ENCODE peak calls at places on chromosomes 11 and 22, in ten cellular contexts. A is neural progenitor cell, C is colonic mucosa, T is H9, S is mesenchymal stem cell, N is HCT116, P is mammary epithelial cell, K is astrocyte, Z is IMR-90, Y is endodermal cell. J is an unnamed sample. For H3K4me1, the result is how much of the 10 kb centered on the place peaks cover.

GRCh38 chr22:35733742-35734516 is 16.3 kb downstream of the APOL5 start:
- DNase-seq in N (no peak), Z (no peak), A (no peak), K (no peak), P (no peak), Y (no peak), C (no peak), S (no peak), T (no peak), J (no peak)

GRCh38 chr11:130606781-130607511 is 158.5 kb downstream of the ADAMTS15 start:
- DNase-seq in N (no peak), S (no peak), A (no peak), T (no peak), C (no peak), Y (no peak), P (no peak), Z (peak), K (no peak), J (peak)

GRCh38 chr11:122398167-122398566 is 257.4 kb upstream of the UBASH3B start:
- DNase-seq in C (no peak), Y (no peak), S (no peak), A (no peak), Z (peak), T (no peak), K (peak), P (no peak), N (no peak), J (peak)

GRCh38 chr22:30459206-30460052 is 12.4 kb downstream of the SEC14L3 start:
- DNase-seq in S (peak), A (peak), T (no peak), P (peak), C (no peak), Y (peak), K (no peak), N (no peak), Z (peak), J (peak)

GRCh38 chr11:77269484-77270123 is 31.9 kb downstream of the GDPD4 start:
- DNase-seq in A (no peak), C (no peak), S (peak), T (no peak), P (peak), K (peak), N (no peak), Y (no peak), Z (peak), J (no peak)

GRCh38 chr11:1306186-1307162 is 3.0 kb downstream of the TOLLIP start:
- DNase-seq in N (no peak), P (no peak), S (no peak), T (peak), A (no peak), K (no peak), C (no peak), Z (no peak), Y (peak), J (no peak)

GRCh38 chr11:58902881-58903280 is 36.4 kb upstream of the GLYATL1 start:
- DNase-seq in A (no peak), P (no peak), S (no peak), T (no peak), C (no peak), K (no peak), Z (no peak), Y (no peak), N (no peak), J (no peak)

GRCh38 chr22:32219030-32219429 is 14.2 kb upstream of the RFPL2 start:
- DNase-seq in T (no peak), A (no peak), N (no peak), S (no peak), K (no peak), C (no peak), Z (no peak), P (no peak), Y (no peak), J (no peak)

GRCh38 chr22:41052661-41053490 is 39.5 kb upstream of the EP300 start:
- DNase-seq in Y (no peak), S (peak), T (no peak), K (peak), P (peak), C (no peak), Z (peak), N (no peak), A (no peak), J (peak)

GRCh38 chr11:45209480-45209879 is 63.0 kb downstream of the PRDM11 start:
- DNase-seq in Z (no peak), T (no peak), C (no peak), P (no peak), K (no peak), S (no peak), N (no peak), Y (no peak), A (no peak), J (no peak)
- H3K4me1 ChIP-seq in Z (under half), T (under half), C (under half), P (under half), K (under half), S (under half), N (under half), Y (under half), A (under half), J (under half)

GRCh38 chr11:57425565-57426438 is 1.1 kb downstream of the SLC43A3 start:
- DNase-seq in Y (no peak), Z (peak), C (peak), P (peak), T (no peak), K (no peak), S (peak), A (no peak), N (no peak), J (no peak)
- H3K9ac ChIP-seq in Y (no peak), Z (no peak), C (no peak), P (peak), T (no peak), K (no peak), S (peak), A (no peak), N (peak), J (peak)

GRCh38 chr22:45312415-45312814 is 2.7 kb downstream of the FAM118A start:
- DNase-seq in K (no peak), Y (no peak), P (no peak), C (no peak), A (no peak), S (no peak), N (no peak), Z (no peak), T (no peak), J (no peak)

GRCh38 chr22:45312856-45313255 is 3.1 kb downstream of the FAM118A start:
- DNase-seq in C (no peak), K (no peak), P (no peak), T (no peak), A (peak), Z (no peak), N (no peak), Y (peak), S (no peak), J (no peak)

GRCh38 chr22:45314054-45314721 is 4.5 kb downstream of the FAM118A start:
- DNase-seq in Y (no peak), Z (no peak), K (no peak), A (no peak), T (no peak), N (no peak), S (no peak), C (peak), P (no peak), J (no peak)

GRCh38 chr22:45316796-45317526 is 7.2 kb downstream of the FAM118A start:
- DNase-seq in N (no peak), T (no peak), Y (no peak), S (no peak), A (no peak), K (no peak), C (no peak), P (no peak), Z (no peak), J (no peak)

DNA sequence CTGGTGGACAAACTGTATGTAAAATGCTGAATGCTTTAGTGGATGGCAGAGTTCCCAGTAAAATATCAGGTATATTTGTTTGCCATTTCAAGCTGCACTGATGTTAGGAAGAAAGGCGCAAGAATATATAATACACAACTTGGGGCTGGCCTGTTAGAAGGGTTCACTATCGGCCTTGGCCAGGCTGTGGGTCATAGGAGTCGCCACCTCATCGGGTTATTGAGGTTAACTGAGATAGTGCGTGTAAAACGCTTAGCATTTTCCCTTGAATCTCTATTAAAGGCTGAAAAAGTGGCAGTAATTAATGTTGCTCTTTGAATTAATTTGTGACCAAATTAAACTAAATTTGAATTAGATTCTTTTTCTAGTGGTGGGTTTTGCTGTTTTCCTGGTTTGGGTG is 5.1 kb downstream of the FAM118A start:
- DNase-seq in N (no peak), P (no peak), T (no peak), Y (no peak), K (no peak), A (no peak), Z (no peak), S (no peak), C (no peak), J (no peak)
- H3K4me1 ChIP-seq in N (under half), P (under half), T (under half), Y (under half), K (under half), A (under half), Z (under half), S (under half), C (under half), J (under half)

DNA sequence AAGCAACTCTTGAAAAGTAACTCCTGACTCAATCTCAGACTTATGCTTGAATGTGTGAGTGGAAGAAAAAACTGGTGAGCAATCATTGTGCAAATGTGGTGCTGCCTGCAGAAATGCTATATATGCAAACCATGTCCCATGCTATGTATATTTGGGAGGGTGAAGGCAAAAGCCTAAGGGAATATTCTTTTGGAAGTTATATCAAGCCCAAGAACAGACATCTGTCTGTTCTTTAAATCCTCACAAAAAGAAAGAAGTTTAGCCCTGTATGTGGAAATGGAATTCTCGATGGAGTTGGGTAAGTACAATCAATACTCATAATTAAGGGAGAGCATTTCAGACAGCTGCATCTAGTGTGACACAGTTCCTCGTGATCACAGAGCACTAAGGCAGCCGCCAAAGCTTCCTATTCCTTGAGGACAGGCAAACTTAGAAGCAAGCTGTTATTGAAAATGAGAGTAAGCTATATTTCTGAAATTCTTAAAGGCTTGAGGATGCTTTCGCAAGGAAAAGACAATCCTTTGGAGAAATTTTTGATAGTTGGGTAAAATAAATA is 406.5 kb upstream of the CHORDC1 start:
- DNase-seq in Y (no peak), Z (no peak), A (no peak), P (no peak), S (no peak), K (no peak), C (no peak), N (no peak), T (no peak), J (no peak)
- H3K9ac ChIP-seq in Y (no peak), Z (no peak), A (no peak), P (no peak), S (no peak), K (no peak), C (no peak), N (no peak), T (no peak), J (peak)

GRCh38 chr11:121032546-121032945 is 8.6 kb downstream of the TBCEL start:
- DNase-seq in Y (no peak), C (no peak), Z (no peak), P (no peak), N (no peak), T (no peak), K (no peak), A (no peak), S (no peak), J (no peak)
- H3K4me1 ChIP-seq in Y (under half), C (under half), Z (under half), P (under half), N (under half), T (under half), K (under half), A (under half), S (under half), J (under half)

GRCh38 chr22:23847991-23848864 is 9.4 kb upstream of the DERL3 start:
- DNase-seq in S (no peak), Z (no peak), P (no peak), Y (peak), N (no peak), K (no peak), A (peak), T (peak), C (no peak), J (no peak)
- H3K9ac ChIP-seq in S (no peak), Z (no peak), P (no peak), Y (no peak), N (no peak), K (no peak), A (no peak), T (no peak), C (no peak), J (no peak)

GRCh38 chr11:36356201-36356600 is 60.1 kb downstream of the PRR5L start:
- DNase-seq in T (no peak), K (peak), N (no peak), A (no peak), Z (no peak), Y (no peak), P (no peak), S (no peak), C (peak), J (peak)
- H3K4me1 ChIP-seq in T (under half), K (under half), N (under half), A (under half), Z (under half), Y (under half), P (under half), S (under half), C (under half), J (under half)

DNA sequence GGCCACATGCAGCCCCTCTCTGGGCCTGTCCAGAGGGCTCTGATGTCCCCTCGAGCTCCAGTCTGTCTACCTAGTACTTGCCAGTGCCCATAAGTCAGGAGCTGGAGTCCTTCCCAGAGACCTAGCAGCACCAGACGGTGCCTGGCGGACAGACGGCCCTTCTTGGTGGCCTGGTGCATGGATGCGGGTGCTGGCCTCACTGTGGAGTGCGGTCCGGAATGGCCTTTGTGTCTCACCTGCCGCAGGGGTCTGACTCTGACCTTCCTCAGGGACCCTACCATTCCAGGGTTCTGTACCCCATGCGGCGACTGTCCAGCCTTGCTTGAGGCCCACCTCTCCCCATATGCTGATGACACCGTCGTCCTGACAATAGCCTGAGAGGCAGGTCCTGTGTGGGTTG is 29.4 kb upstream of the SMIM38 start:
- DNase-seq in Z (no peak), P (no peak), Y (peak), S (no peak), T (peak), C (no peak), N (no peak), A (no peak), K (no peak), J (no peak)
- H3K9ac ChIP-seq in Z (no peak), P (no peak), Y (no peak), S (no peak), T (no peak), C (no peak), N (no peak), A (no peak), K (no peak), J (no peak)

DNA sequence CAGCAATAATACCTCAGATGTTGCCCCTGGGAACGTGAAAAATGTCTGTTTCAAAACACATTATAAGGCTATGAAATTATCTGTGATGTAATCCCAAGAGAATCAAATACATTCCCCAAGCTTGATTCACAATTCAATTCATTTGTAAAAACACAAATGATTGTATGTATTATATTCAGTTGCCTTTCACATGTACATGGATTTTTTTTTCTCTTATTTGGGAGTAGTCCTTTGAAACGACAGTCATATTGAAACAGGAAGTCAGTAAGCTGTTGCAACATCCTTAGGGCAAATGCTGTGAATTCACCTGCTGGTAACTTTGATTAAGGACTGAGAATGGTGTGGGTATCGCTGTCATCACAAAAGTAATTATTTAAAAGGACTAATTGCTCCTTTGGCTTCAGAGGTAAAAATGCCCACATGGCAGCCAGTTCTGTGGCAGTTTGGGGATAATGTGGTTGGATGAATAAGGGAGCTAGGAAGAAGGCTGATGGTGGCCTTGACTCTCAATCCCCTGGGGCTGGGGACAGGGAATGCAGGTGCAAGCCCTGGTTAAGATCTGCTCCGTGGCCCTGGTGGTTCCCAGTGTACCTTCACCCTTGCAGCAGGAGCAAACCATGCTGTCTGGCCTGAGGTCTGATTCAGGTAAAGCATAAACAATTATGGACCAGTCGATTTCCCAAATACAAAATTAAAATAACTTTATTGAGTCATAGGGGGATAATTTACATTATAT is 13.3 kb downstream of the EHF start:
- DNase-seq in K (no peak), N (no peak), T (no peak), P (peak), Z (peak), Y (peak), A (no peak), C (no peak), S (no peak), J (peak)
- H3K4me1 ChIP-seq in K (under half), N (under half), T (under half), P (under half), Z (under half), Y (under half), A (under half), C (under half), S (under half), J (under half)